ENCODE peak calls at places on chromosomes 2 and 18, in four cellular contexts. One of them, this sample, is unnamed.

GRCh38 chr18:74303936-74304335 is 11.7 kb upstream of the C18orf63 start:
- DNase-seq in IMR-90: peak; percentile 25
- DNase-seq in fibroblast of lung: peak; percentile 31
- DNase-seq in heart right ventricle: no peak
- DNase-seq in this sample: peak; percentile 84

GRCh38 chr18:50819027-50819726 is 639 bp downstream of the MRO start:
- DNase-seq in heart right ventricle: peak; percentile 19
- DNase-seq in IMR-90: no peak
- DNase-seq in fibroblast of lung: no peak
- DNase-seq in this sample: peak; percentile 28

GRCh38 chr2:186480991-186481390 is 5.1 kb upstream of the ZC3H15 start:
- DNase-seq in heart right ventricle: no peak
- DNase-seq in fibroblast of lung: no peak
- DNase-seq in IMR-90: no peak
- DNase-seq in this sample: no peak

GRCh38 chr2:1868683-1869141 is 124.4 kb upstream of the PXDN start:
- DNase-seq in heart right ventricle: no peak
- DNase-seq in IMR-90: no peak
- DNase-seq in fibroblast of lung: no peak
- DNase-seq in this sample: no peak

GRCh38 chr18:75784413-75784812 is 356.9 kb upstream of the SMIM21 start:
- DNase-seq in heart right ventricle: no peak
- DNase-seq in fibroblast of lung: peak; percentile 2
- DNase-seq in IMR-90: no peak
- DNase-seq in this sample: no peak

GRCh38 chr18:79792988-79793355 is 4.8 kb upstream of the KCNG2 start:
- DNase-seq in heart right ventricle: no peak
- DNase-seq in fibroblast of lung: no peak
- DNase-seq in IMR-90: no peak
- DNase-seq in this sample: no peak

GRCh38 chr2:128270306-128271185 is 48.1 kb downstream of the HS6ST1 start:
- DNase-seq in IMR-90: no peak
- DNase-seq in heart right ventricle: no peak
- DNase-seq in fibroblast of lung: no peak
- DNase-seq in this sample: no peak

GRCh38 chr2:104897515-104898184 is 43.7 kb downstream of the POU3F3 start:
- DNase-seq in IMR-90: peak; percentile 25
- DNase-seq in fibroblast of lung: peak; percentile 2
- DNase-seq in heart right ventricle: no peak
- DNase-seq in this sample: peak; percentile 55

GRCh38 chr2:173226899-173227692 is 127.6 kb upstream of the CDCA7 start:
- DNase-seq in fibroblast of lung: no peak
- DNase-seq in heart right ventricle: no peak
- DNase-seq in IMR-90: no peak
- DNase-seq in this sample: no peak

GRCh38 chr2:201414099-201415023 is 36.9 kb downstream of the TRAK2 start:
- DNase-seq in IMR-90: peak; percentile 34
- DNase-seq in fibroblast of lung: peak; percentile 46
- DNase-seq in heart right ventricle: no peak
- DNase-seq in this sample: peak; percentile 30

GRCh38 chr2:102366406-102367112 is 11.0 kb downstream of the IL18R1 start:
- DNase-seq in fibroblast of lung: no peak
- DNase-seq in IMR-90: no peak
- DNase-seq in heart right ventricle: no peak
- DNase-seq in this sample: no peak

GRCh38 chr2:33395660-33396249 is 80.7 kb upstream of the RASGRP3 start:
- DNase-seq in IMR-90: peak; percentile 59
- DNase-seq in fibroblast of lung: peak; percentile 66
- DNase-seq in heart right ventricle: peak; percentile 13
- DNase-seq in this sample: peak; percentile 64

GRCh38 chr2:95685513-95685912 is 93.7 kb downstream of the TRIM43 start:
- DNase-seq in IMR-90: no peak
- DNase-seq in heart right ventricle: no peak
- DNase-seq in fibroblast of lung: no peak
- DNase-seq in this sample: no peak

GRCh38 chr2:77640924-77641323 is 118.7 kb upstream of the LRRTM4 start:
- DNase-seq in IMR-90: no peak
- DNase-seq in heart right ventricle: no peak
- DNase-seq in fibroblast of lung: no peak
- DNase-seq in this sample: no peak

GRCh38 chr18:28767781-28768211 is 590.9 kb upstream of the CDH2 start:
- DNase-seq in fibroblast of lung: peak; percentile 6
- DNase-seq in heart right ventricle: no peak
- DNase-seq in IMR-90: peak; percentile 65
- DNase-seq in this sample: peak; percentile 82

GRCh38 chr18:42078711-42079110 is 123.7 kb downstream of the PIK3C3 start:
- DNase-seq in fibroblast of lung: peak; percentile 51
- DNase-seq in heart right ventricle: no peak
- DNase-seq in IMR-90: peak; percentile 64
- DNase-seq in this sample: no peak

GRCh38 chr2:152134488-152135280 is 35.8 kb upstream of the CACNB4 start:
- DNase-seq in fibroblast of lung: peak; percentile 37
- DNase-seq in IMR-90: peak; percentile 68
- DNase-seq in heart right ventricle: no peak
- DNase-seq in this sample: peak; percentile 53

DNA sequence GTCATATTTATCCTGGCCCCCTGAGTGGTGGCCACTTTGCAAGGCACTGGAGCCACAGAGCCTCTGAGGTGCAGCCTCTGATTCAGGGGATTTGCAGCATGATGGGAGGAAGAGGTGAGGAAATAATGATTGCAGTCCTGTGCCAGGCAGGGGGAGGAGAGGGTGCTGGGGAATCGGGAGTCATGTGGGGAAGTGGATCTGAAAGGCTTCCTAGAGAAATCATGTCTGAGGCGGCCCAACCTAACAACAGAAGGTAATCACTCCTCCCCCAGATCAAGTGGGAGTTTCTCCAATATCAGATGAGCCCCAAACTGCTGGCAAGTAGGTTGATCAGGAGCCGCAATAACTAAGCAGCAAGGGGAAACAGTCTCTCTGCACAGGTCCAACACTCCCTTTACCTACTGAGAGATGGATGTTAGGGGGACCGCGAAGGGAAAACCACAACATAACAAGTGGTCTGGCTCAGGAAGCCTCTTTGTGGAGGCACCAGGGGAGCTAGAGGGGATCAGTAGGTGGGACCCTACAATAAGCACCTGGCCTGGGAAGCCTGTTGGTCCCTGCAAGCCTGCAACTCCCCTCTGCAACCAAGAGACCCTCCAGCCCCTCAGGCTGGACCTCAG is 71.8 kb upstream of the NPAS2 start:
- DNase-seq in IMR-90: no peak
- DNase-seq in fibroblast of lung: no peak
- DNase-seq in heart right ventricle: no peak
- DNase-seq in this sample: peak; percentile 13
- H3K27ac ChIP-seq in IMR-90: peak overlapping the region; percentile 28
- H3K27ac ChIP-seq in fibroblast of lung: no peak overlapping the region
- H3K27ac ChIP-seq in heart right ventricle: no peak overlapping the region
- H3K27ac ChIP-seq in this sample: no peak overlapping the region

GRCh38 chr2:100939445-100939844 is 62.6 kb upstream of the RPL31 start:
- DNase-seq in fibroblast of lung: no peak
- DNase-seq in heart right ventricle: no peak
- DNase-seq in IMR-90: no peak
- DNase-seq in this sample: no peak

GRCh38 chr2:100941646-100942240 is 60.3 kb upstream of the RPL31 start:
- DNase-seq in IMR-90: peak; percentile 54
- DNase-seq in fibroblast of lung: peak; percentile 29
- DNase-seq in heart right ventricle: no peak
- DNase-seq in this sample: peak; percentile 59

GRCh38 chr2:100938031-100939026 is 63.8 kb upstream of the RPL31 start:
- DNase-seq in heart right ventricle: no peak
- DNase-seq in IMR-90: no peak
- DNase-seq in fibroblast of lung: no peak
- DNase-seq in this sample: no peak

GRCh38 chr2:100940240-100940639 is 61.8 kb upstream of the RPL31 start:
- DNase-seq in fibroblast of lung: peak; percentile 26
- DNase-seq in heart right ventricle: no peak
- DNase-seq in IMR-90: peak; percentile 40
- DNase-seq in this sample: peak; percentile 44

GRCh38 chr2:100940766-100941645 is 61.1 kb upstream of the RPL31 start:
- DNase-seq in IMR-90: no peak
- DNase-seq in fibroblast of lung: peak; percentile 53
- DNase-seq in heart right ventricle: no peak
- DNase-seq in this sample: no peak
- H3K27ac ChIP-seq in IMR-90: no peak overlapping the region
- H3K27ac ChIP-seq in fibroblast of lung: no peak overlapping the region
- H3K27ac ChIP-seq in heart right ventricle: no peak overlapping the region
- H3K27ac ChIP-seq in this sample: no peak overlapping the region

GRCh38 chr2:30335981-30336538 is 104.7 kb downstream of the LBH start:
- DNase-seq in heart right ventricle: no peak
- DNase-seq in fibroblast of lung: no peak
- DNase-seq in IMR-90: no peak
- DNase-seq in this sample: no peak
- H3K27ac ChIP-seq in heart right ventricle: no peak overlapping the region
- H3K27ac ChIP-seq in fibroblast of lung: no peak overlapping the region
- H3K27ac ChIP-seq in IMR-90: no peak overlapping the region
- H3K27ac ChIP-seq in this sample: no peak overlapping the region

DNA sequence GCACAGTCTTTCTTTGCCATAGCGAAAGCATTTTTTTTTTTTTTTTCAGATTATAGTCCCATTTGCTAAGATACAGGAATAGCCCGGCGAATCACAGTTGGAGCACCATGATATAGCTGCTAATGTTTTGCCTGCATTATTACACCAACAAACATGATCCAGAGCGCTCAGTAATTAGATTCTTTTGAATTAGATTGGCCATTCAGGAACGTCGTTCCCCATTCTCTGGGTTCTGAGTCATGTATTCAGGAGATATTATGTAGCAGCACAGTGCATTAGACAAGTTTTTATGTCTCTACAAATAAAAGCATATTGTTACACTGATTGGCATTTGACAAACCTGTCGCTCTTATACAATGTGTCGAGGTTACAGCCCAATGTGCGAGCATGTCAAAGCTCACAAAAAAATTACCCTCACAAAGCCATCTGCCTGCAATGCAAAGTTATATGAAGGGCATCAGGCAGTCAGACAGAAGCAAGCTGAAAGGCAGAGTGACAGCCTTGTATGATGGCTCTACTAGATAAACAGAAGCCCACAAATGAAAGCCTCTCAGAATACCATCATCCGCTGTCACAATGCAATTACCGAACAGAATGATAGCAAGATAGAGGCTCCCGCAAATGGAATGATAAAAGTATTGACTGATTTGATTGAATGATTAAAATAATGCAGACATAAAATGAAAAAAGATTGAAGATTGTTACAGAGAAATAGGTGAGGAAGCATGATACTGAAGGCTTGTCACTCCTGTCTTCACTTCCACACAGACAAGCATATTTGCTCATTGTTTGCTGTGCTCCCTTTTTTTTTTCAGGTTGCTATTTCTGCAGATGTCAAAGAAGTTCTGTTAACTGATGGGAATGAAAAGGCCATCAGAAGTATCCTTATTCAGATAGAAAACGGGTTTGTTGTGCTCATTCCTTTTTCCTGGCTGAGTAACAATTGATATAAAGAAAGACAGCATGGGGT is 234.6 kb upstream of the SIX3 start:
- DNase-seq in fibroblast of lung: no peak
- DNase-seq in heart right ventricle: no peak
- DNase-seq in IMR-90: no peak
- DNase-seq in this sample: no peak
- H3K27ac ChIP-seq in fibroblast of lung: no peak overlapping the region
- H3K27ac ChIP-seq in heart right ventricle: no peak overlapping the region
- H3K27ac ChIP-seq in IMR-90: no peak overlapping the region
- H3K27ac ChIP-seq in this sample: no peak overlapping the region

DNA sequence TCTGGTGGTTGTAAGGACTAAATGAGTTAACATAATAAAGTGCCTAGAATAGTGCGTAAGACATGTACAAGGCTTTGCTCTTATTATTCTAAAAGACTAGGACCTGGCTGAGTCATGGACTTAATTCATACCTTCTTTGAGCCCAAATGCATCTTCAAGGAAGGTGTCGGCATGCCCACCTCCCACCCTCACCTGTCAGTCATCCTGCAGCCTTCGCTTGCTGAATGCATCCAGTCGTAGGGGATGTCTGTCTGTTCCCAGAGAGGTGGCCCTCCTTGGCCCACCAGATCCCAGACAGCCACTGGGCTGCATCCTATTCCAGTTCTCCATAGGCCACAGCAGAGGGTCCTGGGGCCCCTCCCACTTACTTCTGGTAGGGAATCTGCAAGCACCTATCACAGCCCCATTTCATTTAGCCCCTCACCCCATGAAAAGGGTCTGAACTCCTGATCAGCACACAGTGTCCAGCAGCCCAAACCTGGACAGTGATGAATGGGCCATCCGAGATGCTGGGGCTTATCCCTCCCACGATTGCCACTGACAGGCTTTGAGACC is 100.9 kb downstream of the KLHL29 start:
- DNase-seq in heart right ventricle: no peak
- DNase-seq in IMR-90: no peak
- DNase-seq in fibroblast of lung: no peak
- DNase-seq in this sample: no peak
- H3K27ac ChIP-seq in heart right ventricle: no peak overlapping the region
- H3K27ac ChIP-seq in IMR-90: no peak overlapping the region
- H3K27ac ChIP-seq in fibroblast of lung: no peak overlapping the region
- H3K27ac ChIP-seq in this sample: no peak overlapping the region

DNA sequence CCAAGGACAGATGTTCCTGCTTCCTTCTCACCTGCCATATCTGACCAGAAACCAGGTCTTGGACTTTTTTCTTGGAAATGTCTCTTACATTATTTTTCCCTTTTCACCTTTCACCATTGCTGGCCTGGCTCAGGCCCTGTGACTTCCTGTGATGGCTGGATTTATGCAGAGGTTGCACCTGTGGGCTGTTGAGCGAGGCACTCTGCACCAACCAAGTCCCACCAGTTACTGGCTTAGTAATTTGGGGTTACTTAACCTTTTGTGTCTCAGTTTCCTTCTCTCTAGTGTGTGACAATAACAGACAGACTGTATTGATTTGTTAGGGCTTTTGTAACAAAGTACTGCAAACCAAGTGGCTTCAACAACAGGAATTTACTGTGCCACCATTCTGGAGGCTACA is 110.0 kb downstream of the INSIG2 start:
- DNase-seq in heart right ventricle: no peak
- DNase-seq in fibroblast of lung: no peak
- DNase-seq in IMR-90: no peak
- DNase-seq in this sample: no peak
- H3K27ac ChIP-seq in heart right ventricle: no peak overlapping the region
- H3K27ac ChIP-seq in fibroblast of lung: no peak overlapping the region
- H3K27ac ChIP-seq in IMR-90: no peak overlapping the region
- H3K27ac ChIP-seq in this sample: no peak overlapping the region